ENCODE peak calls at places on chromosomes 6 and 20, in four cellular contexts. O is WTC11, D is HepG2, W is K562. Q is an unnamed sample.
A peak's percentile ranks its signal among the peaks of the same experiment; 100 is the strongest.

GRCh38 chr6:111872521-111873177 is 603 bp downstream of the FYN start:
- DNase-seq in W (peak; percentile 54), D (no peak), O (peak; percentile 59), Q (no peak)

GRCh38 chr6:51303313-51303712 is 484.6 kb downstream of the TFAP2B start:
- DNase-seq in W (no peak), O (no peak), D (no peak), Q (no peak)

GRCh38 chr20:64116541-64117423 is 9.4 kb upstream of the NPBWR2 start:
- DNase-seq in O (no peak), W (no peak), D (no peak), Q (no peak)

GRCh38 chr6:121760640-121761213 is 325.3 kb downstream of the GJA1 start:
- DNase-seq in W (no peak), O (peak; percentile 21), D (no peak), Q (no peak)

GRCh38 chr6:147222160-147222838 is 18.1 kb downstream of the STXBP5 start:
- DNase-seq in O (no peak), D (peak; percentile 30), W (peak; percentile 26), Q (no peak)

GRCh38 chr6:7535498-7535897 is 6.0 kb upstream of the DSP start:
- DNase-seq in W (no peak), D (no peak), O (no peak), Q (no peak)

GRCh38 chr6:5894357-5894756 is 112.4 kb downstream of the NRN1 start:
- DNase-seq in W (no peak), D (no peak), O (no peak), Q (no peak)

GRCh38 chr20:4109307-4109564 is 93.9 kb upstream of the RNF24 start:
- DNase-seq in W (no peak), D (no peak), O (no peak), Q (no peak)

GRCh38 chr6:69771158-69771906 is 25.5 kb downstream of the LMBRD1 start:
- DNase-seq in W (no peak), O (no peak), D (no peak), Q (no peak)

GRCh38 chr6:151389640-151390275 is 1.6 kb downstream of the ZBTB2 start:
- DNase-seq in D (peak; percentile 64), W (peak; percentile 38), O (peak; percentile 28), Q (no peak)

GRCh38 chr6:118875672-118876071 is 18.3 kb upstream of the ASF1A start:
- DNase-seq in W (no peak), O (no peak), D (no peak), Q (no peak)

GRCh38 chr20:10469599-10469998 is 34.5 kb downstream of the SLX4IP start:
- DNase-seq in D (peak; percentile 77), O (no peak), W (no peak), Q (no peak)

GRCh38 chr6:95094751-95095150 is 482.6 kb upstream of the MANEA start:
- DNase-seq in D (no peak), W (no peak), O (no peak), Q (no peak)

GRCh38 chr20:35267092-35267491 is 10.8 kb downstream of the MMP24OS start:
- DNase-seq in D (no peak), O (no peak), W (no peak), Q (no peak)

GRCh38 chr20:7171911-7172310 is 404.4 kb downstream of the BMP2 start:
- DNase-seq in D (no peak), W (no peak), O (no peak), Q (no peak)

GRCh38 chr6:52361347-52361944 is 505 bp upstream of the PAQR8 start:
- DNase-seq in W (peak; percentile 29), O (no peak), D (no peak), Q (no peak)

GRCh38 chr20:61926253-61926613 is 139.4 kb downstream of the TAF4 start:
- DNase-seq in O (no peak), D (no peak), W (no peak), Q (no peak)

GRCh38 chr6:127225497-127225896 is 41.2 kb upstream of the RNF146 start:
- DNase-seq in W (no peak), O (no peak), D (no peak), Q (no peak)

GRCh38 chr6:113529191-113529590 is 328.0 kb upstream of the MARCKS start:
- DNase-seq in W (no peak), D (no peak), O (no peak), Q (no peak)

GRCh38 chr20:13865825-13866351 is 81.1 kb downstream of the NDUFAF5 start:
- DNase-seq in D (no peak), W (no peak), O (no peak), Q (no peak)

GRCh38 chr20:47502801-47503239 is 1.1 kb downstream of the NCOA3 start:
- DNase-seq in W (no peak), O (no peak), D (peak; percentile 52), Q (no peak)

GRCh38 chr6:148144917-148145521 is 197.6 kb upstream of the SASH1 start:
- DNase-seq in D (peak; percentile 64), O (peak; percentile 78), W (peak; percentile 71), Q (no peak)

GRCh38 chr6:94454231-94454630 is 1034.9 kb upstream of the EPHA7 start:
- DNase-seq in O (no peak), D (no peak), W (no peak), Q (no peak)

GRCh38 chr6:138477913-138478539 is 21.3 kb downstream of the NHSL1 start:
- DNase-seq in O (no peak), W (no peak), D (no peak), Q (no peak)

GRCh38 chr20:23230766-23231385 is 119.7 kb upstream of the NXT1 start:
- DNase-seq in D (no peak), W (no peak), O (no peak), Q (no peak)

GRCh38 chr20:2693286-2693995 is 861 bp downstream of the EBF4 start:
- DNase-seq in D (no peak), W (no peak), O (peak; percentile 46), Q (no peak)

GRCh38 chr6:93821953-93822352 is 402.6 kb upstream of the EPHA7 start:
- DNase-seq in W (no peak), O (no peak), D (no peak), Q (no peak)

GRCh38 chr6:21935561-21936028 is 342.0 kb downstream of the SOX4 start:
- DNase-seq in O (peak; percentile 71), D (peak; percentile 36), W (peak; percentile 36), Q (no peak)

GRCh38 chr20:56373942-56374341 is 15.2 kb downstream of the FAM210B start:
- DNase-seq in O (no peak), W (no peak), D (peak; percentile 70), Q (no peak)

GRCh38 chr6:34280216-34280615 is 31.4 kb upstream of the SMIM29 start:
- DNase-seq in O (no peak), W (no peak), D (no peak), Q (no peak)

GRCh38 chr6:109793793-109794192 is 102.7 kb downstream of the FIG4 start:
- DNase-seq in W (peak; percentile 12), O (no peak), D (no peak), Q (no peak)

GRCh38 chr6:111993342-111993741 is 60.6 kb upstream of the CCN6 start:
- DNase-seq in W (no peak), O (no peak), D (no peak), Q (no peak)

GRCh38 chr6:80974579-80974978 is 777.9 kb downstream of the TENT5A start:
- DNase-seq in W (no peak), D (no peak), O (peak; percentile 16), Q (no peak)

GRCh38 chr6:14187408-14187807 is 69.8 kb downstream of the CD83 start:
- DNase-seq in O (no peak), W (no peak), D (no peak), Q (no peak)

GRCh38 chr6:10759312-10759839 is 11.8 kb downstream of the TMEM14B start:
- DNase-seq in O (no peak), W (peak; percentile 51), D (peak; percentile 88), Q (no peak)

GRCh38 chr20:52124821-52125220 is 66.8 kb downstream of the ZFP64 start:
- DNase-seq in O (no peak), D (no peak), W (no peak), Q (no peak)

DNA sequence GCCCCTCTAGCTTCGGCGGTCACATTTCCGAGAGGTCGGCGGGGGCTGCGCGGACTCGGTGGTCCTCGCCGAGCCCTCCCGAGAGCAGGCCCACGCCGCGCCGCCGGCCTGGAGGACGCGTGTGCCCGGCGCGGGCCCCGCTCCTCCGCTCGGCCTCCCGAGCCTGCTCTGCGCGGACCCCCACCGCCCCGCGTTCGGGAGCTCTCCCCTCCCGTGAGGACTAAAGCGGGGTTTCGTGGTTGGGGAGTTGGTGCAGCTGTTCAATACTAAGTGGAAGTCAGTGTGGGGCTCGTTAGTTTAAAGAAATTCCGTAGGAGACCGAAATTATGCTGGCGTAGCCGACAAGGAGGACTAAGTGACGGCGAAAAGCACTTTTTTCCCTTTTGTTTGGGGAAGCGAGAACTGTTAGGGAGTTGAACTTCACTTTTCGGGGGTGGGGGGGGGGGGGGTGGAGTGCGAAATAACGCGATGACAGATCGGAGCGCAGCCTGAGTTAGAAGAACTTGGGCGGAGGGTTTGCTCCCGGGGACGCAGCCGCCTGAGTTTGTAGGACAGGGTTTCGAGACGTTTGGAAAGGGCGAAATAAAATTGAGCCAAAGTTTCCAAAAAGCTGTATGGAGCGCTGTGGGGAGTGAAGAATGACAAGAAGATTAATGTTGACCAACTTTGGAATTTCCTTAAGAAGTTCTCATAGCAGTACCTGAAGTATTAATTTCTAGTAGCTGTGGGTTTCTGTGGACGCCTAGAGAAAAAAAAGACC is 1.3 kb downstream of the QKI start:
- DNase-seq in O (no peak), W (peak; percentile 55), D (peak; percentile 53), Q (peak; percentile 72)
- TF ChIP-seq CREM in O (no peak), W (peak; percentile 14), D (no peak), Q (no peak)

GRCh38 chr6:150093397-150093796 is 24.5 kb upstream of the ULBP3 start:
- DNase-seq in O (no peak), D (no peak), W (no peak), Q (no peak)
- TF ChIP-seq CREM in O (no peak), D (no peak), W (no peak), Q (no peak)

GRCh38 chr6:154373971-154374370 is 17.4 kb upstream of the IPCEF1 start:
- DNase-seq in D (no peak), W (no peak), O (no peak), Q (no peak)

GRCh38 chr6:154370545-154370944 is 13.9 kb upstream of the IPCEF1 start:
- DNase-seq in W (no peak), O (no peak), D (peak; percentile 25), Q (no peak)

GRCh38 chr6:154367333-154367732 is 10.7 kb upstream of the IPCEF1 start:
- DNase-seq in D (no peak), W (no peak), O (no peak), Q (no peak)

GRCh38 chr6:154367839-154368695 is 11.5 kb upstream of the IPCEF1 start:
- DNase-seq in O (no peak), D (no peak), W (no peak), Q (no peak)

GRCh38 chr6:154371337-154371736 is 14.7 kb upstream of the IPCEF1 start:
- DNase-seq in D (no peak), W (no peak), O (no peak), Q (no peak)
- TF ChIP-seq CREM in D (no peak), W (no peak), O (no peak), Q (no peak)

DNA sequence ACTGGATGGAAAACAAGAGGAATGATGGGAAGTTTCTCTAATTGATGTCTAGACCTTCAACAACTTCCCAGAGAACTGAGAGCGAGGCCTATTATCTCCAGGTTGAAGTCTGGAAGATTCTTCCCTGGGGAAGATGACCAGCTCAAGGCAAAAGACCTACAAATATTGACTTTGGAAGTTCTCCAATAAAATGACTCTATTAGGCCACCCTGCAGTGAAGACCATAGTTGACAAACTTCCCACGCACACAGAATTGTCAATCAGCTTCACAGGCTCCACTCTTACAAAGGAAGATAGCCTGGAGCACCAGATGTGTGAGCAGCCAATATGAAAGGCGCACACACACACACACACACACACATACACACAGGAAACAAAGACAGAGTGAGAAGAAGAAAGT is 113.7 kb downstream of the FAM50B start:
- DNase-seq in D (no peak), O (no peak), W (no peak), Q (no peak)
- TF ChIP-seq CREM in D (no peak), O (no peak), W (no peak), Q (no peak)

Q was measured in GM12878.